ENCODE peak calls at places on chromosome 5, in five cellular contexts. One of them, this sample, is unnamed.

GRCh38 chr5:178240341-178240741 is 7.7 kb upstream of the PHYKPL start:
- DNase-seq in GM12878: no peak
- DNase-seq in HEK293T: no peak
- DNase-seq in H1: no peak
- DNase-seq in NT2/D1: no peak
- DNase-seq in this sample: no peak

GRCh38 chr5:24547127-24547526 is 97.7 kb downstream of the CDH10 start:
- DNase-seq in GM12878: no peak
- DNase-seq in NT2/D1: no peak
- DNase-seq in HEK293T: peak; percentile 15
- DNase-seq in H1: no peak
- DNase-seq in this sample: no peak

GRCh38 chr5:72034710-72035109 is 72.6 kb upstream of the MAP1B start:
- DNase-seq in HEK293T: no peak
- DNase-seq in H1: no peak
- DNase-seq in GM12878: no peak
- DNase-seq in NT2/D1: no peak
- DNase-seq in this sample: no peak

GRCh38 chr5:93209476-93209875 is 371.5 kb downstream of the NR2F1-AS1 start:
- DNase-seq in GM12878: no peak
- DNase-seq in HEK293T: no peak
- DNase-seq in NT2/D1: no peak
- DNase-seq in H1: no peak
- DNase-seq in this sample: no peak

GRCh38 chr5:34498582-34498981 is 157.5 kb upstream of the RAI14 start:
- DNase-seq in GM12878: no peak
- DNase-seq in HEK293T: no peak
- DNase-seq in H1: no peak
- DNase-seq in NT2/D1: no peak
- DNase-seq in this sample: no peak

GRCh38 chr5:179146277-179146676 is 86.1 kb downstream of the ZNF354C start:
- DNase-seq in GM12878: no peak
- DNase-seq in NT2/D1: no peak
- DNase-seq in HEK293T: no peak
- DNase-seq in H1: no peak
- DNase-seq in this sample: no peak

GRCh38 chr5:181127907-181128626 is 2.9 kb downstream of the OR2V1 start:
- DNase-seq in H1: no peak
- DNase-seq in HEK293T: no peak
- DNase-seq in NT2/D1: no peak
- DNase-seq in GM12878: no peak
- DNase-seq in this sample: no peak

GRCh38 chr5:153818626-153819025 is 220.1 kb downstream of the FAM114A2 start:
- DNase-seq in GM12878: no peak
- DNase-seq in NT2/D1: no peak
- DNase-seq in H1: no peak
- DNase-seq in HEK293T: no peak
- DNase-seq in this sample: no peak

GRCh38 chr5:146607663-146608315 is 91.8 kb upstream of the GPR151 start:
- DNase-seq in NT2/D1: no peak
- DNase-seq in GM12878: no peak
- DNase-seq in HEK293T: no peak
- DNase-seq in H1: no peak
- DNase-seq in this sample: no peak

GRCh38 chr5:179238628-179238970 is 106.7 kb downstream of the ADAMTS2 start:
- DNase-seq in NT2/D1: no peak
- DNase-seq in H1: no peak
- DNase-seq in GM12878: no peak
- DNase-seq in HEK293T: no peak
- DNase-seq in this sample: no peak

GRCh38 chr5:112412370-112412769 is 6.7 kb downstream of the EPB41L4A start:
- DNase-seq in H1: no peak
- DNase-seq in GM12878: no peak
- DNase-seq in NT2/D1: no peak
- DNase-seq in HEK293T: no peak
- DNase-seq in this sample: no peak
- TF ChIP-seq SUZ12 in H1: no peak
- TF ChIP-seq SUZ12 in GM12878: no peak
- TF ChIP-seq SUZ12 in NT2/D1: no peak
- TF ChIP-seq SUZ12 in HEK293T: no peak
- TF ChIP-seq SUZ12 in this sample: no peak

DNA sequence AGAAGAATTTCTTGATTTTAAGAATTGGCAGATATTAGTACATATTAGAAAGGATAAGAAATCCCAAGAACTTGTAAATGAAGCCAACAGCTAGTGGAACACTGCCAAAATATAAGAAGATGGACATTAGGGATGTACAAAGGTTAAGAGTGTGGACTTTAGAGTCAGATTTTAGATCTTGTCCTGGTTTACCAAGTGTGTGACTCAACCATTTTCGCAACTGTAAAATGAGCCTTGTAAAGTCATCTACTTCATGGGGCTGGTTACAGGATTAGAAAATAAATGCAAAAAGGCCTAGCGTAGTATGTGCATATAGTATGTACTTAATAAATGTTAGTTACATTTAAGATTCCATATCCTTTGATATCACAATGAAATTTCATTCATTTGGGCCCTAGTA is 260.0 kb downstream of the RAB3C start:
- DNase-seq in GM12878: no peak
- DNase-seq in H1: no peak
- DNase-seq in HEK293T: no peak
- DNase-seq in NT2/D1: no peak
- DNase-seq in this sample: no peak
- TF ChIP-seq SUZ12 in GM12878: no peak
- TF ChIP-seq SUZ12 in H1: no peak
- TF ChIP-seq SUZ12 in HEK293T: no peak
- TF ChIP-seq SUZ12 in NT2/D1: no peak
- TF ChIP-seq SUZ12 in this sample: no peak

DNA sequence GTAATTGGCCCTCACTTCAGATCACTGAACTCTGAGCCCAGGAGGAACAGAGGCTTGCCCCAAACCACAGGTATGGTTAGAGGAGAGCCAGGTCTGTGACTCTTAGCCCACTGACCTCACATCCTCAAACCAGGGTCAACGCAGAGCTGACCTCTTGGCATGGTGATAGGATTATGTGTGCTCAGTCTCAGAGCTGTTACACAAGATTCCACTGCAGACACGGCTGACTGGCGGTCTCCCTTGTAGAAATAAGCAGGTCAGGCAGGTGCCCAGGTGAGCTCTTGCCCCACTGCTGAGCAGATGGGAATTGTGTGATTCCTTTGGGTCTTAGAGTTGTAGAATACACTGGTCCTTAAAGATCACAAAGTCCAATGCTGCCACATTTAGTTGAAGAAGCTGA is 66.0 kb upstream of the PITX1 start:
- DNase-seq in HEK293T: no peak
- DNase-seq in H1: no peak
- DNase-seq in GM12878: no peak
- DNase-seq in NT2/D1: no peak
- DNase-seq in this sample: no peak
- TF ChIP-seq SUZ12 in HEK293T: no peak
- TF ChIP-seq SUZ12 in H1: no peak
- TF ChIP-seq SUZ12 in GM12878: no peak
- TF ChIP-seq SUZ12 in NT2/D1: no peak
- TF ChIP-seq SUZ12 in this sample: no peak

DNA sequence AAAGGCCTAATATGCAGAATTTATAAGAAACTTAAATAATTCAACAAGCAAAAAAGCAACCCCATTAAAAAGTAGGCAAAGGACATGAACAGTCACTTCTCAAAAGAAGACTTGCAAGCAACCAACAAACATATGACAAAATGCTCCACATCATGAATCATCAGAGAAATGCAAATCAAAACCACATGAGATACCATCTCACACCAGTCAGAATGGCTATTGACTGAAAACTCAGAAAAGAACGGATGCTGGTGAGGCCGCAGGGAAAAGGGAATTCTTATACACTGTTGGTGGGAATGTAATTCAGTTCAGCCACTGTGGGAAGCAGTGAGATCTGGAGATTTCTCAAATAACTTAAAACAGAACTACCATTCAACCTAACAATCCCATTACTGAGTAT is 104.2 kb upstream of the MAP3K1 start:
- DNase-seq in GM12878: no peak
- DNase-seq in HEK293T: no peak
- DNase-seq in H1: no peak
- DNase-seq in NT2/D1: no peak
- DNase-seq in this sample: no peak
- TF ChIP-seq SUZ12 in GM12878: no peak
- TF ChIP-seq SUZ12 in HEK293T: no peak
- TF ChIP-seq SUZ12 in H1: no peak
- TF ChIP-seq SUZ12 in NT2/D1: no peak
- TF ChIP-seq SUZ12 in this sample: no peak

GRCh38 chr5:138685052-138685755 is 68.0 kb upstream of the CTNNA1 start:
- DNase-seq in H1: no peak
- DNase-seq in GM12878: no peak
- DNase-seq in NT2/D1: no peak
- DNase-seq in HEK293T: no peak
- DNase-seq in this sample: no peak

GRCh38 chr5:138692370-138692769 is 60.9 kb upstream of the CTNNA1 start:
- DNase-seq in H1: no peak
- DNase-seq in NT2/D1: no peak
- DNase-seq in GM12878: no peak
- DNase-seq in HEK293T: no peak
- DNase-seq in this sample: no peak

DNA sequence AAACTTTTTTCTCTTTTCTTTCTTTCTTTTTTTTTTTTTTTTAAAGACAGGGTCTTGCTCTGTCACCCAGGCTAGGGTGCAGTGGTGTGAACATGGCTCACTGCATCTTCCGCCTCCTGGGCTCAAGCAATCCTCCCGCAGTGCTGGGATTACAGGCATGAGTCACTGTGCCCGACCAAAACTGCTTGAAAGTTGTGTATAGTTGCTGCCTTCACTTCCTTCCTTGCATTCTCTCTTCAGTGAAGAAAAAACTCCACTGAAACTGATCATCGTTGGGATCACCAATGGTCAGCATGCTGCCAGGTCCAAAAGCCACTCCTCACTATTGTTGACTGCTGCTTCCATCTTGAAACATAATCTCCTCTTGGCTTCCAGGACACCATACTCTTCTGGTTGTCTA is 66.6 kb upstream of the CTNNA1 start:
- DNase-seq in HEK293T: no peak
- DNase-seq in GM12878: no peak
- DNase-seq in NT2/D1: no peak
- DNase-seq in H1: no peak
- DNase-seq in this sample: no peak
- TF ChIP-seq SUZ12 in HEK293T: no peak
- TF ChIP-seq SUZ12 in GM12878: no peak
- TF ChIP-seq SUZ12 in NT2/D1: no peak
- TF ChIP-seq SUZ12 in H1: no peak
- TF ChIP-seq SUZ12 in this sample: no peak

GRCh38 chr5:149345892-149346222 is 558 bp downstream of the GRPEL2 start:
- DNase-seq in HEK293T: peak; percentile 12
- DNase-seq in H1: no peak
- DNase-seq in NT2/D1: no peak
- DNase-seq in GM12878: no peak
- DNase-seq in this sample: no peak
- TF ChIP-seq SUZ12 in HEK293T: no peak
- TF ChIP-seq SUZ12 in H1: no peak
- TF ChIP-seq SUZ12 in NT2/D1: no peak
- TF ChIP-seq SUZ12 in GM12878: no peak
- TF ChIP-seq SUZ12 in this sample: no peak

DNA sequence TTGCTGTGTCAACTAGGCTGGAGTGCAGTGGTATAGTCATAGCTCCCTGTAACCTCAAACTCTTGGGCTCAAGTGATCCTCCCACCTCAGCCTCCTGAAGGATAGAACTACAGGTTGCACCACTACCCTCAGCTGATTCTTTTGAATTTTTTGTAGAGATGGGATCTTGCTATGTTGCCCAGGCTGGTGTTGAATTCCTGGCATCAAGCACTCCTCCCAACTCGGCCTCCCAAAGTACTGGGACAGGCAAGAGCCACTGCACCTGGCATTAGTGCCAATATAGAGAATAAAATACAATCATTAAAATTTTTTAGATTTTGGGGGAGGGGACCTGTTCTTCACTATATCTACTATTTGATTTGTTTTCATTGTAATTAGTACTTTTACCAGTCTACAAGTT is 15.4 kb downstream of the PPIP5K2 start:
- DNase-seq in H1: no peak
- DNase-seq in NT2/D1: no peak
- DNase-seq in HEK293T: no peak
- DNase-seq in GM12878: no peak
- DNase-seq in this sample: no peak
- TF ChIP-seq SUZ12 in H1: no peak
- TF ChIP-seq SUZ12 in NT2/D1: no peak
- TF ChIP-seq SUZ12 in HEK293T: no peak
- TF ChIP-seq SUZ12 in GM12878: no peak
- TF ChIP-seq SUZ12 in this sample: no peak

DNA sequence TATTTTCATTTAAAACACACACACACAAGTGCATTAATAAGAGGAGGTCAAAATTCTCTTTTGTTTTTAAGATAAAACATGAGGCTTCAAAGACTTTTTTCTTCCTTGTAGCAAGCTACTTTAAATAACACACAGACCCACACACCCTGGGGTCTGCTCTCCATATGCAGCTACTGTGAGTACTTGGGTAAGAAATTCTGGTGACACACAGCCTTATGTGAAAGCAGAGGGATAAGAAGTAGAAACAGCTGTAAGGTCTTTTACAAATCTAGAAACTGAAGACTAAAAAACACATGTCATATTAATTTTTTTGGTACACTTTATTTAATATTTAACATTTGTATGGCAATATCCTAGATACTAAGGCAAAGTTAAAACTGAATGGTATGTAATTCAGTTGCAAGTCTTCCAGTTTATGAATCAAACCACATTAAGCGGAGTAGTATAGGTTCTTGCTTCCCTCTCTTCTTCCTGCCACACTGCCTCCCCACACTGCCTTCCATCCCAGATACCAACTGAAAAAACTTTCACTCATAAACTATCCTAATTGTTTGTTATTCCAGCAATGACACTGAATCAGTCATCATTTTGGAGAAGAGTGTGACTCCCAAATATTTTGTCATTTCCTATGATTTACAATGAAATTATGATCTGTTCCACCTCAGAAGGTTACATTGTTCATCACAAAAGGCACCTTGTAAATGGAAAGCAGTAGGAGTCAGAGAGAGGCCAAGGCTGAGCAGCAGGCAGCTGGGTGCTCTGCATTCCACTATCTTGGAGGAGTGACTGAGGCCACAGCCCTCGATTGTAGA is 92.0 kb downstream of the PLCXD3 start:
- DNase-seq in NT2/D1: peak; percentile 6
- DNase-seq in GM12878: no peak
- DNase-seq in HEK293T: no peak
- DNase-seq in H1: no peak
- DNase-seq in this sample: no peak
- TF ChIP-seq SUZ12 in NT2/D1: no peak
- TF ChIP-seq SUZ12 in GM12878: no peak
- TF ChIP-seq SUZ12 in HEK293T: no peak
- TF ChIP-seq SUZ12 in H1: no peak
- TF ChIP-seq SUZ12 in this sample: no peak

GRCh38 chr5:6705959-6706358 is 7.3 kb upstream of the TENT4A start:
- DNase-seq in GM12878: no peak
- DNase-seq in HEK293T: no peak
- DNase-seq in H1: no peak
- DNase-seq in NT2/D1: no peak
- DNase-seq in this sample: no peak

GRCh38 chr5:6702633-6703032 is 10.6 kb upstream of the TENT4A start:
- DNase-seq in H1: no peak
- DNase-seq in NT2/D1: no peak
- DNase-seq in GM12878: no peak
- DNase-seq in HEK293T: no peak
- DNase-seq in this sample: no peak

GRCh38 chr5:6705088-6705487 is 8.1 kb upstream of the TENT4A start:
- DNase-seq in NT2/D1: no peak
- DNase-seq in H1: no peak
- DNase-seq in HEK293T: no peak
- DNase-seq in GM12878: no peak
- DNase-seq in this sample: no peak

GRCh38 chr5:6704361-6704851 is 8.8 kb upstream of the TENT4A start:
- DNase-seq in GM12878: no peak
- DNase-seq in NT2/D1: no peak
- DNase-seq in HEK293T: no peak
- DNase-seq in H1: no peak
- DNase-seq in this sample: no peak

GRCh38 chr5:6703791-6704190 is 9.4 kb upstream of the TENT4A start:
- DNase-seq in GM12878: no peak
- DNase-seq in HEK293T: no peak
- DNase-seq in H1: no peak
- DNase-seq in NT2/D1: no peak
- DNase-seq in this sample: no peak
- TF ChIP-seq SUZ12 in GM12878: no peak
- TF ChIP-seq SUZ12 in HEK293T: no peak
- TF ChIP-seq SUZ12 in H1: no peak
- TF ChIP-seq SUZ12 in NT2/D1: no peak
- TF ChIP-seq SUZ12 in this sample: no peak